ENCODE peak calls at places on chromosomes 7 and 10, in ten cellular contexts. E is CD8-positive, alpha-beta T cell; B is psoas muscle; D is left ventricle myocardium inferior; Y is CD4-positive, CD25-positive, alpha-beta regulatory T cell; V is A673; I is suprapubic skin; K is IMR-90; U is BE2C; M is ovary. X is an unnamed sample. For H3K4me1, the result is how much of the 10 kb centered on the place peaks cover.

GRCh38 chr10:122159159-122159970 is 111.7 kb upstream of the BTBD16 start:
- DNase-seq in D (no peak), B (no peak), U (no peak), Y (no peak), K (peak), E (no peak), I (no peak), V (no peak), M (no peak), X (no peak)

GRCh38 chr7:70504254-70504653 is 627.7 kb upstream of the GALNT17 start:
- DNase-seq in I (no peak), K (no peak), M (no peak), B (no peak), Y (no peak), V (no peak), E (no peak), D (no peak), U (no peak), X (no peak)

GRCh38 chr10:18822156-18822555 is 162.9 kb downstream of the ARL5B start:
- DNase-seq in I (no peak), V (peak), B (no peak), E (no peak), K (peak), U (no peak), D (no peak), M (no peak), Y (no peak), X (no peak)

GRCh38 chr10:102404361-102405107 is 9.0 kb downstream of the NFKB2 start:
- DNase-seq in K (no peak), I (no peak), U (no peak), V (no peak), E (no peak), M (peak), D (no peak), Y (no peak), B (no peak), X (no peak)

GRCh38 chr7:99623702-99624447 is 7.1 kb downstream of the ZSCAN25 start:
- DNase-seq in E (no peak), I (no peak), V (no peak), K (no peak), B (no peak), M (no peak), Y (peak), D (no peak), U (no peak), X (no peak)

GRCh38 chr7:43869018-43869897 is at the start of gene MRPS24:
- DNase-seq in V (peak), K (peak), D (peak), E (peak), M (peak), Y (peak), B (peak), U (peak), I (peak), X (peak)

GRCh38 chr7:148733496-148733895 is 34.8 kb downstream of the CUL1 start:
- DNase-seq in V (no peak), I (no peak), M (no peak), K (no peak), B (no peak), U (no peak), E (no peak), D (no peak), Y (no peak), X (no peak)

GRCh38 chr7:43791-44540 is 148.4 kb upstream of the FAM20C start:
- DNase-seq in D (no peak), M (peak), Y (no peak), V (no peak), E (peak), B (peak), U (no peak), I (peak), K (no peak), X (peak)

GRCh38 chr7:105715528-105715927 is 134.2 kb upstream of the EFCAB10 start:
- DNase-seq in K (no peak), B (no peak), M (no peak), U (no peak), D (no peak), Y (no peak), I (no peak), V (no peak), E (no peak), X (no peak)

GRCh38 chr7:80659120-80660055 is 20.9 kb downstream of the CD36 start:
- DNase-seq in M (no peak), E (no peak), K (peak), B (no peak), I (no peak), V (peak), Y (no peak), D (no peak), U (no peak), X (no peak)

GRCh38 chr7:86644282-86645173 is 819 bp downstream of the GRM3 start:
- DNase-seq in B (no peak), I (no peak), D (no peak), U (no peak), K (no peak), M (no peak), V (no peak), E (no peak), Y (no peak), X (no peak)

GRCh38 chr10:9188022-9188810 is 1133.7 kb downstream of the GATA3 start:
- DNase-seq in I (no peak), Y (no peak), E (no peak), B (no peak), V (no peak), K (peak), M (no peak), U (no peak), D (no peak), X (no peak)

GRCh38 chr7:70791341-70791740 is 340.6 kb upstream of the GALNT17 start:
- DNase-seq in U (no peak), V (no peak), Y (no peak), B (no peak), E (no peak), M (no peak), I (no peak), K (no peak), D (no peak), X (no peak)

GRCh38 chr10:70441161-70441876 is at the start of gene NODAL:
- DNase-seq in E (no peak), Y (no peak), U (no peak), B (no peak), M (no peak), V (peak), I (no peak), D (no peak), K (no peak), X (peak)

GRCh38 chr10:44818721-44819127 is 92.4 kb upstream of the TMEM72 start:
- DNase-seq in M (peak), Y (no peak), I (no peak), E (no peak), B (no peak), U (no peak), V (no peak), K (peak), D (no peak), X (no peak)

GRCh38 chr7:156684661-156685060 is 44.1 kb downstream of the RNF32 start:
- DNase-seq in Y (no peak), K (no peak), U (no peak), D (no peak), E (no peak), B (no peak), V (no peak), M (no peak), I (no peak), X (no peak)

GRCh38 chr10:48491422-48492139 is 113.3 kb downstream of the ARHGAP22 start:
- DNase-seq in Y (no peak), K (no peak), U (no peak), M (peak), E (peak), B (no peak), D (no peak), V (no peak), I (no peak), X (no peak)

GRCh38 chr7:2480071-2480410 is 3.8 kb upstream of the GRIFIN start:
- DNase-seq in D (no peak), Y (no peak), M (no peak), I (peak), U (no peak), V (no peak), K (peak), B (no peak), E (no peak), X (peak)

GRCh38 chr7:138546829-138547228 is 86.8 kb downstream of the TRIM24 start:
- DNase-seq in K (no peak), M (no peak), Y (no peak), U (no peak), D (no peak), V (no peak), I (no peak), E (no peak), B (no peak), X (no peak)

GRCh38 chr7:73850781-73851207 is 8.5 kb upstream of the METTL27 start:
- DNase-seq in D (no peak), V (peak), Y (peak), B (no peak), M (no peak), I (no peak), E (no peak), U (no peak), K (peak), X (peak)

GRCh38 chr7:51351661-51352060 is 35.1 kb upstream of the COBL start:
- DNase-seq in B (no peak), I (no peak), E (no peak), D (no peak), K (no peak), M (no peak), Y (no peak), U (no peak), V (no peak), X (no peak)

GRCh38 chr7:158683541-158683940 is 21.1 kb downstream of the NCAPG2 start:
- DNase-seq in E (no peak), U (no peak), V (no peak), Y (no peak), D (no peak), K (peak), I (no peak), B (no peak), M (no peak), X (no peak)

GRCh38 chr10:26138613-26139012 is 78.0 kb upstream of the GAD2 start:
- DNase-seq in B (no peak), M (no peak), U (no peak), V (no peak), E (no peak), D (no peak), I (no peak), Y (no peak), K (no peak), X (no peak)

GRCh38 chr10:112955736-112956421 is 5.8 kb downstream of the TCF7L2 start:
- DNase-seq in U (no peak), V (no peak), M (no peak), K (peak), E (no peak), D (no peak), Y (no peak), I (no peak), B (no peak), X (no peak)

GRCh38 chr7:129144095-129144833 is at the start of gene TSPAN33:
- DNase-seq in I (peak), Y (peak), B (peak), E (peak), U (peak), D (peak), M (peak), V (peak), K (peak), X (peak)

GRCh38 chr10:110643670-110644597 is at the start of gene RBM20:
- DNase-seq in I (no peak), D (peak), B (peak), U (peak), E (no peak), Y (peak), K (no peak), V (peak), M (peak), X (peak)

GRCh38 chr10:99560277-99561126 is 27.8 kb downstream of the NKX2-3 start:
- DNase-seq in I (no peak), M (no peak), Y (peak), D (no peak), U (peak), K (peak), V (peak), E (peak), B (no peak), X (no peak)

GRCh38 chr7:25835191-25835590 is 316.8 kb upstream of the NFE2L3 start:
- DNase-seq in B (no peak), V (no peak), D (no peak), K (peak), Y (no peak), E (no peak), I (no peak), U (no peak), M (no peak), X (no peak)

GRCh38 chr10:12322583-12323131 is 26.7 kb upstream of the CAMK1D start:
- DNase-seq in U (no peak), B (no peak), K (no peak), E (no peak), V (no peak), Y (no peak), D (no peak), M (no peak), I (no peak), X (no peak)

GRCh38 chr7:116290740-116291139 is 80.4 kb downstream of the TES start:
- DNase-seq in E (no peak), D (no peak), U (no peak), V (peak), M (no peak), Y (no peak), I (no peak), K (no peak), B (no peak), X (no peak)

GRCh38 chr7:73717991-73718405 is 1.5 kb downstream of the STX1A start:
- DNase-seq in E (peak), U (no peak), K (peak), M (no peak), D (no peak), B (no peak), V (peak), Y (peak), I (no peak), X (peak)

GRCh38 chr7:20508109-20508508 is 107.4 kb upstream of the ABCB5 start:
- DNase-seq in U (no peak), I (no peak), D (no peak), E (no peak), K (no peak), Y (no peak), V (peak), M (no peak), B (no peak), X (no peak)

GRCh38 chr10:49410365-49411074 is 14.6 kb upstream of the DRGX start:
- DNase-seq in D (peak), Y (no peak), U (no peak), E (no peak), B (no peak), V (no peak), I (no peak), K (no peak), M (no peak), X (no peak)

GRCh38 chr7:158444501-158445420 is 142.9 kb downstream of the PTPRN2 start:
- DNase-seq in I (no peak), M (no peak), B (no peak), U (no peak), K (no peak), Y (no peak), E (peak), D (no peak), V (no peak), X (no peak)

GRCh38 chr7:26688936-26689506 is 175.4 kb downstream of the SKAP2 start:
- DNase-seq in M (no peak), Y (no peak), K (no peak), D (no peak), V (no peak), E (no peak), I (no peak), U (no peak), B (no peak), X (no peak)

DNA sequence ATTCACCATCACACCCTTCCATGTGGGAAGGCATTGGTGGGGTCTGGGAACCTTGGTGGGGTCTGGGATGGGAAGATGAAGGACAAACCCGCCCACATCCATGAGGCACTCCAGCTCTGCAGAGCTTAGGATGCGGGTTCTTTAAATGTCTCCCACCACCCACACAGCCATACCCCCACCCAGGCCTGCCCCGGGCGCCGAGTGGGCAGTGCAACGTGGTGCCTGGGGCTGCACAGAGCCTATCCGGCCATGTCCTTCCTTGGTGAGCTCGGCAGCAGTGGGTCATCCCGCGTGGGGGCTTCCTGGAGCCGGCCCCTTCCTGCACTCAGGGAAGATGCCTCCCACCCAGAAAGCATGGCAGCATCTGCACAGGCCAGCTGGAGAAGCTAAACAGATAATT is 163.5 kb upstream of the TCERG1L start:
- DNase-seq in K (no peak), E (no peak), D (no peak), U (no peak), I (no peak), M (no peak), B (no peak), V (no peak), Y (no peak), X (no peak)
- H3K4me3 ChIP-seq in K (no peak), E (no peak), D (no peak), U (no peak), I (no peak), M (no peak), B (no peak), V (no peak), Y (no peak), X (no peak)

GRCh38 chr10:132402781-132403241 is 5.8 kb downstream of the PWWP2B start:
- DNase-seq in U (no peak), D (peak), I (no peak), Y (no peak), K (no peak), M (peak), V (no peak), B (peak), E (no peak), X (peak)
- H3K4me1 ChIP-seq in U (under half), D (half or more), I (half or more), Y (under half), K (under half), M (under half), V (under half), B (under half), E (under half), X (half or more)

GRCh38 chr7:98624846-98625420 is 7.8 kb downstream of the NPTX2 start:
- DNase-seq in B (no peak), Y (no peak), U (no peak), D (no peak), E (no peak), M (no peak), V (no peak), K (no peak), I (peak), X (no peak)

GRCh38 chr7:98619450-98620321 is 2.6 kb downstream of the NPTX2 start:
- DNase-seq in D (peak), I (no peak), M (no peak), B (no peak), Y (no peak), E (no peak), K (peak), V (no peak), U (no peak), X (no peak)

GRCh38 chr7:98618786-98619185 is 1.7 kb downstream of the NPTX2 start:
- DNase-seq in V (no peak), U (no peak), D (no peak), K (no peak), E (no peak), I (no peak), M (no peak), Y (no peak), B (no peak), X (no peak)

GRCh38 chr7:98622926-98623325 is 5.8 kb downstream of the NPTX2 start:
- DNase-seq in I (no peak), K (no peak), M (no peak), U (no peak), V (no peak), E (no peak), B (no peak), D (no peak), Y (no peak), X (no peak)

DNA sequence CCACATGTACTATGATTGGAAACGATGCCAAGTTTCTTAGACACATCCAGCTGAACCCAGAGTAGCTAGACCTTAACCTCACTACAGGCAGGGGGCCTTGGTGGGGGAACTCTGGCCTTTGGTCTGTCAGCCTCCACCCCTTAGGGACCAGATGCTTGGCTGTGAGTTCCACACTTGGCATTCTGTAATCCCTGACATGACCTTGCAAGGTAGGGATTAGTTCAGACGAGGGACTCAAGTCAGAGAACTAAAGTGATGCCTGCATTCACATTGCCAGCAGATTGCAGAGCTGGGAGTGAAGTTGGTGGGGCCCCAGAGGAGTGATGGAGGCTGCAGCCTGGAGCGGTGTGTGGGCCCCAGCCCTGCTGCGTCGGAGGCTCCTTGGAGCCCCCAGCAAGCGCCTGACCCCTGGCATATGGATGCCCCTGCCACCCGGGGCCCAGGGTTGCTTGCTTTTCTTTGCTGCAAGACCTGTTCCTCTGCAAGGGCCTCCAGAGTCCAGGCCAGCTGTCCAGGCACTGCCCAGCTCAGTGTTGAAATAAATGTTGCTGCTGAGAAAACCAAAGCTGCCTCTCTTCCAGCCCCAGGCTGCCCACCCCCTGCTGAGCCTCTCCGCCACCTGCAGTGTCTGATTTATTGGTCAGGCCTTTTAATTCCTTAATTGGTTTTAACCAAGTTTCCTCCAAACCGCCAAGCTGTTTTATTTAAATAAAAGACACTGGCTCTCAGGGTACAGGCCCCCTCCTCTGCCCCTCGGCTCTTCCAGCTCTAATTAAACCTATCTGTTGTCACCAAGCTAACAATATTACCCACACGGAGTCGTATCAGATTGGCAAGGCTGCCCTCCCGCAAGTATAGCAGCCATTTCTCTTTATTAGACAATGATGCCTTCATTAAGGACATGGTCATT is 4.7 kb downstream of the NPTX2 start:
- DNase-seq in Y (no peak), I (no peak), U (no peak), B (no peak), E (no peak), M (no peak), V (peak), K (no peak), D (no peak), X (no peak)
- H3K4me3 ChIP-seq in Y (no peak), I (no peak), U (no peak), B (no peak), E (no peak), M (no peak), V (no peak), K (no peak), D (no peak), X (no peak)

GRCh38 chr10:132450466-132450824 is 53.4 kb downstream of the PWWP2B start:
- DNase-seq in Y (no peak), M (peak), D (no peak), I (no peak), V (no peak), E (no peak), U (no peak), B (peak), K (no peak), X (peak)
- H3K4me1 ChIP-seq in Y (under half), M (under half), D (under half), I (half or more), V (under half), E (half or more), U (under half), B (under half), K (under half), X (half or more)

DNA sequence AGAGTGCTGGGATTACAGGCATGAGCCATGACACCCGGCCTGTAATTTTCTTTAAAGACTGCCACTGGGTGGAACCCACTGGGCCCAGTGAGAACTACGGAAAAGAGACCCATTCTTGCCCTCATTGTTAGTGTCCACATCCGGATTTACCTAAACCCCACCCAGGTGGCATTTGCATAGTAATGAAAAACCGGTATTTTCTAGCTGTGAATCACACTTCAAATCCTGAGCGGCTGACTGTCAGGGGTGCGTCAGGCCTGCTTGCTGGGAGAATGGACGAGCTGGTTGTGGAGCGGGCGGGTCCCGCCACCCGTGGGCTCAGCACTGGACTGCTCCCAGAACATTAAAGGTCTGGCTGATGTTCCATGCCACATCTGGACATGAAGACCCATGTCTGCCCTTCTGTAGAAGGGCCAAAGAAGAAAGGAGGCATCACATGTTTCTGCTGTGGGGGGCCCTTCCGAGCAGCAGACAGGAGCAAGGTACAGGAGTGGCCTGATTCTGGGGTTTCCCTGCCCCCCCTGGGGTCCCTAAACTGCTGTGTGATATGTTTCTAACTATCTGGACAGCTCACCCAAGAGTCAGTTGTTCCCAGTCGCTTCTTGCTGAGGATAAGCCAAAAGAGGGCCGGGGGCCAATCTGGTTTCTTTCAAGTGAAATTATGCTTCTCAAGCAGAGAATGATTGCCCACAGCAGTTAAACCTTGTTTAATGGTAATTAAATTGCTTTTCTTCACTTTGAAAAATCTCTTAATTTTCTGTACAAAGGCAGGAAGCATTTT is 46.4 kb downstream of the KIAA1217 start:
- DNase-seq in I (no peak), E (no peak), Y (no peak), M (no peak), D (no peak), B (no peak), K (no peak), V (peak), U (no peak), X (no peak)
- H3K4me3 ChIP-seq in I (peak), E (no peak), Y (no peak), M (no peak), D (no peak), B (peak), K (no peak), V (no peak), U (no peak), X (no peak)

X was measured in mucosa of descending colon.